ENCODE peak calls at places on chromosomes 6 and 20, in nine cellular contexts. B, K, X, W, G, P, M, F and C are unnamed samples.

GRCh38 chr6:158545043-158545966 is 14.6 kb upstream of the TMEM181 start:
- DNase-seq in K (no peak), G (no peak), X (no peak), F (no peak), W (no peak), P (no peak), B (no peak), M (no peak), C (no peak)

GRCh38 chr6:27168586-27169443 is 78.7 kb upstream of the PRSS16 start:
- DNase-seq in W (peak; percentile 95), F (no peak), X (peak; percentile 77), G (no peak), K (peak; percentile 93), B (no peak), P (no peak), M (no peak), C (no peak)

GRCh38 chr20:3765171-3765887 is 2.2 kb downstream of the ADISSP start:
- DNase-seq in F (no peak), K (no peak), P (no peak), B (no peak), X (no peak), G (no peak), W (no peak), M (no peak), C (no peak)

GRCh38 chr6:27359231-27359630 is 29.3 kb upstream of the ZNF391 start:
- DNase-seq in P (no peak), G (no peak), K (no peak), M (no peak), X (no peak), B (no peak), F (no peak), W (peak; percentile 8), C (no peak)

GRCh38 chr6:166629628-166630027 is 2.6 kb upstream of the RPS6KA2 start:
- DNase-seq in X (peak; percentile 40), G (no peak), K (peak; percentile 73), M (no peak), P (no peak), B (no peak), W (peak; percentile 21), F (peak; percentile 40), C (no peak)

GRCh38 chr6:38681850-38682249 is 21.1 kb downstream of the GLO1 start:
- DNase-seq in K (no peak), M (no peak), P (no peak), X (no peak), F (no peak), B (no peak), G (no peak), W (no peak), C (no peak)

GRCh38 chr20:1086273-1087213 is 31.9 kb upstream of the PSMF1 start:
- DNase-seq in F (no peak), G (no peak), K (no peak), B (no peak), X (no peak), W (no peak), P (no peak), M (no peak), C (no peak)

GRCh38 chr6:95203153-95203754 is 374.1 kb upstream of the MANEA start:
- DNase-seq in K (peak; percentile 60), W (peak; percentile 20), P (peak; percentile 56), M (no peak), B (no peak), F (peak; percentile 45), G (no peak), X (peak; percentile 38), C (peak; percentile 0)

GRCh38 chr20:9981834-9982233 is 53.0 kb upstream of the ANKEF1 start:
- DNase-seq in M (no peak), F (no peak), B (no peak), K (peak; percentile 4), P (no peak), X (no peak), W (no peak), G (no peak), C (no peak)

GRCh38 chr20:22127587-22127986 is 422.1 kb downstream of the PAX1 start:
- DNase-seq in G (no peak), F (no peak), K (no peak), B (no peak), W (no peak), P (no peak), X (no peak), M (no peak), C (no peak)

GRCh38 chr6:158042245-158042798 is 60.7 kb downstream of the SYNJ2 start:
- DNase-seq in F (no peak), B (no peak), K (peak; percentile 59), M (no peak), G (no peak), X (peak; percentile 88), P (peak; percentile 5), W (peak; percentile 95), C (no peak)

GRCh38 chr20:57995381-57995977 is 233.0 kb downstream of the ANKRD60 start:
- DNase-seq in K (no peak), W (no peak), P (no peak), X (no peak), M (no peak), B (no peak), G (no peak), F (no peak), C (no peak)

GRCh38 chr6:41638002-41638800 is at the start of gene MDFI:
- DNase-seq in F (peak; percentile 74), X (peak; percentile 56), B (no peak), W (no peak), G (no peak), K (no peak), M (no peak), P (peak; percentile 72), C (no peak)

GRCh38 chr20:45111285-45111684 is 3.7 kb downstream of the WFDC5 start:
- DNase-seq in B (no peak), G (no peak), F (no peak), P (no peak), W (no peak), X (no peak), K (no peak), M (no peak), C (no peak)

GRCh38 chr6:69817358-69817757 is 20.5 kb upstream of the LMBRD1 start:
- DNase-seq in F (no peak), K (no peak), W (no peak), B (no peak), M (no peak), G (no peak), P (no peak), X (no peak), C (no peak)

GRCh38 chr20:17825251-17825691 is 125.5 kb downstream of the BANF2 start:
- DNase-seq in B (no peak), W (no peak), X (no peak), F (peak; percentile 26), P (no peak), G (no peak), M (no peak), K (no peak), C (no peak)

GRCh38 chr6:85472744-85473143 is 22.9 kb downstream of the NT5E start:
- DNase-seq in K (peak; percentile 41), B (no peak), P (no peak), W (peak; percentile 78), G (no peak), M (no peak), X (no peak), F (no peak), C (no peak)

GRCh38 chr6:1872649-1873131 is 263.0 kb downstream of the FOXC1 start:
- DNase-seq in K (peak; percentile 70), F (no peak), B (no peak), X (peak; percentile 32), G (no peak), W (peak; percentile 49), M (no peak), P (peak; percentile 91), C (no peak)

GRCh38 chr6:123770247-123770949 is 33.3 kb upstream of the NKAIN2 start:
- DNase-seq in M (no peak), G (no peak), B (no peak), F (no peak), P (no peak), X (no peak), K (no peak), W (no peak), C (no peak)

GRCh38 chr6:98477231-98477630 is 357.1 kb upstream of the POU3F2 start:
- DNase-seq in F (no peak), M (no peak), B (no peak), X (no peak), P (no peak), K (no peak), G (no peak), W (no peak), C (no peak)

GRCh38 chr6:18528084-18528743 is 141.1 kb downstream of the RNF144B start:
- DNase-seq in W (peak; percentile 55), K (peak; percentile 48), G (no peak), X (peak; percentile 19), P (no peak), F (no peak), M (no peak), B (no peak), C (no peak)

GRCh38 chr20:35463455-35464300 is 8.3 kb downstream of the CEP250 start:
- DNase-seq in M (peak; percentile 51), G (no peak), B (peak; percentile 38), X (peak; percentile 73), F (no peak), P (peak; percentile 81), K (peak; percentile 61), W (peak; percentile 83), C (peak; percentile 59)

GRCh38 chr6:4133941-4134838 is 1.2 kb downstream of the ECI2 start:
- DNase-seq in F (no peak), X (peak; percentile 24), M (peak; percentile 7), K (no peak), B (no peak), P (peak; percentile 31), W (peak; percentile 48), G (no peak), C (no peak)